ENCODE peak calls at places on chromosomes 12 and 14, in four cellular contexts. U, Y, L and J are unnamed samples.

GRCh38 chr14:68573126-68573525 is 219.7 kb downstream of the ZFP36L1 start:
- DNase-seq in U (no peak), L (no peak), Y (no peak), J (no peak)

GRCh38 chr12:38158428-38159091 is 158.0 kb upstream of the ALG10B start:
- DNase-seq in L (no peak), Y (no peak), U (no peak), J (no peak)

GRCh38 chr12:27999521-27999920 is 27.0 kb upstream of the PTHLH start:
- DNase-seq in L (no peak), U (no peak), Y (no peak), J (no peak)

GRCh38 chr12:58247633-58248032 is 306.3 kb downstream of the ATP23 start:
- DNase-seq in L (no peak), U (no peak), Y (no peak), J (peak)

GRCh38 chr14:68506645-68507405 is 286.0 kb downstream of the ZFP36L1 start:
- DNase-seq in U (peak), L (no peak), Y (no peak), J (no peak)

GRCh38 chr12:44000309-44000952 is 164.6 kb downstream of the TMEM117 start:
- DNase-seq in L (peak), U (no peak), Y (peak), J (peak)

GRCh38 chr14:55138091-55138490 is 9.0 kb downstream of the LGALS3 start:
- DNase-seq in L (no peak), Y (no peak), U (no peak), J (no peak)

GRCh38 chr12:48388430-48388829 is 37.7 kb upstream of the ZNF641 start:
- DNase-seq in L (no peak), Y (no peak), U (no peak), J (no peak)

GRCh38 chr12:96444403-96444802 is 44.2 kb upstream of the CDK17 start:
- DNase-seq in Y (no peak), L (no peak), U (no peak), J (no peak)

GRCh38 chr12:15752780-15753179 is 36.4 kb downstream of the EPS8 start:
- DNase-seq in L (no peak), U (no peak), Y (no peak), J (no peak)

GRCh38 chr12:67885370-67886169 is 103.7 kb upstream of the IFNG-AS1 start:
- DNase-seq in Y (no peak), L (no peak), U (no peak), J (no peak)

GRCh38 chr12:105100998-105101397 is 6.5 kb upstream of the WASHC4 start:
- DNase-seq in U (no peak), L (no peak), Y (no peak), J (no peak)

GRCh38 chr12:14769462-14769836 is 33.8 kb downstream of the WBP11 start:
- DNase-seq in Y (no peak), L (peak), U (no peak), J (peak)

GRCh38 chr12:81998761-81999378 is 239.7 kb upstream of the PPFIA2 start:
- DNase-seq in U (no peak), L (no peak), Y (no peak), J (no peak)

GRCh38 chr12:79402626-79403025 is 288.1 kb downstream of the PAWR start:
- DNase-seq in U (no peak), L (no peak), Y (no peak), J (no peak)

GRCh38 chr14:68986225-68986624 is 7.1 kb upstream of the ACTN1 start:
- DNase-seq in U (no peak), L (no peak), Y (no peak), J (no peak)

GRCh38 chr14:66001356-66001755 is 484.8 kb upstream of the CCDC196 start:
- DNase-seq in Y (no peak), L (no peak), U (no peak), J (no peak)

GRCh38 chr14:98741523-98741922 is 530.5 kb downstream of the BCL11B start:
- DNase-seq in U (no peak), Y (no peak), L (no peak), J (no peak)

GRCh38 chr12:61870658-61871559 is 389.3 kb upstream of the USP15 start:
- DNase-seq in U (no peak), L (no peak), Y (no peak), J (no peak)

GRCh38 chr14:103056322-103057027 is 874 bp downstream of the CDC42BPB start:
- DNase-seq in U (no peak), Y (peak), L (no peak), J (peak)

GRCh38 chr14:103057028-103057371 is 349 bp downstream of the CDC42BPB start:
- DNase-seq in U (no peak), Y (peak), L (no peak), J (peak)

GRCh38 chr14:92586001-92586947 is 72.7 kb downstream of the RIN3 start:
- DNase-seq in L (no peak), U (peak), Y (no peak), J (no peak)

GRCh38 chr12:94942663-94943062 is 60.8 kb downstream of the NDUFA12 start:
- DNase-seq in U (no peak), Y (no peak), L (no peak), J (no peak)

GRCh38 chr14:96081224-96081623 is 42.1 kb downstream of the C14orf132 start:
- DNase-seq in Y (no peak), L (no peak), U (no peak), J (no peak)

GRCh38 chr12:65857875-65858274 is 33.6 kb downstream of the HMGA2 start:
- DNase-seq in L (no peak), Y (no peak), U (no peak), J (no peak)

GRCh38 chr12:54173906-54174471 is 14.8 kb downstream of the SMUG1 start:
- DNase-seq in U (no peak), Y (no peak), L (no peak), J (no peak)

GRCh38 chr12:116002890-116003536 is 274.5 kb downstream of the MED13L start:
- DNase-seq in L (no peak), U (no peak), Y (no peak), J (no peak)

GRCh38 chr14:73728106-73729014 is 14.2 kb upstream of the PNMA1 start:
- DNase-seq in Y (peak), L (peak), U (no peak), J (peak)

GRCh38 chr12:75560167-75560566 is 48.8 kb upstream of the KRR1 start:
- DNase-seq in U (no peak), L (peak), Y (no peak), J (no peak)

GRCh38 chr12:18141583-18141982 is 51.6 kb upstream of the RERGL start:
- DNase-seq in L (no peak), U (no peak), Y (no peak), J (no peak)

GRCh38 chr14:54627718-54628345 is 60.9 kb downstream of the SAMD4A start:
- DNase-seq in Y (no peak), U (peak), L (no peak), J (no peak)

GRCh38 chr12:117857632-117858274 is 111.0 kb downstream of the KSR2 start:
- DNase-seq in Y (peak), L (peak), U (peak), J (peak)

GRCh38 chr12:5499566-5500325 is 67.8 kb downstream of the NTF3 start:
- DNase-seq in U (no peak), Y (no peak), L (no peak), J (no peak)

GRCh38 chr14:93063393-93063792 is 52.3 kb downstream of the ITPK1 start:
- DNase-seq in U (no peak), L (no peak), Y (no peak), J (no peak)

GRCh38 chr12:126784328-126784921 is 1482.5 kb upstream of the TMEM132C start:
- DNase-seq in U (no peak), Y (peak), L (peak), J (peak)

GRCh38 chr12:21583587-21583986 is 21.1 kb downstream of the GYS2 start:
- DNase-seq in L (no peak), Y (no peak), U (no peak), J (no peak)

GRCh38 chr12:89040146-89040964 is 311.9 kb downstream of the DUSP6 start:
- DNase-seq in Y (no peak), L (no peak), U (no peak), J (peak)

GRCh38 chr12:43009307-43009706 is 419.8 kb upstream of the PRICKLE1 start:
- DNase-seq in Y (no peak), L (no peak), U (no peak), J (no peak)

DNA sequence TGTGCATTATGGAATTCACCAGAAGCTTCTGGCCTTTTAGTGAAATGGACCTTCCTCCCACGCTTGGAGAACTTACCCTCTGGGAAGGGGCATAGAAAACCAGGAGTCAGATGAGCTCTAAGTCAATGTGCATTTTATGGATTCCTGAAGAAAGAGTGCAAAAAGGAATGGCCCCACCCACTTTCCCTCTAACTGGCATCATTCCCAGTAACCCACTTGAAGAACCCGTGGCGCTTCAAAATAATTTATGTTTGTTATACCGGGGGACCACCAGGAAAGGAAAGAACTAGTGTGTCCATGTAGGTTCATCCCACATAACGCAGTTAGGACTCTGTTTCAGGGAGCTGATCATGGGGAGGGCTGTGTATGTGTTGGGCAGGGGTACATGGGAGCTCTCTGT is 1153.4 kb downstream of the TMEM121 start:
- DNase-seq in L (no peak), Y (no peak), U (no peak), J (no peak)
- TF ChIP-seq SP1 in L (no peak), Y (no peak), U (no peak), J (no peak)

DNA sequence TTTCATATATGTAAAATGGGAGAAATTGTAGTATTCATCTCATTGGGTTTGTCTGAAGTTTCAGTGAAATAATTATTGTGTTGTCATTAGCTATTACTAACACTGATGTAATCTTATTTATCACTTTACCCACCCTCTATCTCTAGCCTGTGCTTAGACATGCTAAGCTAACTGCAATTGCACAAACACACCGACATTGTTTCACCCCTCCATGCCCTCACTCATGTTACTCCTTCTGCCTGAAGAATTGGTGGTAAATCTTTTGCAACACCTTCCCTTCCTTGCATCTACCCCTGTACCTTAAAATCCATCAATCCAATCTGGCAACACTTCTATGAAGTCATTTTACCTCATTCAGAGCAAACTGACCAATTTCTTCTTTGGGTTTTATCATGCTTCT is 241.5 kb downstream of the BCAT1 start:
- DNase-seq in Y (no peak), L (no peak), U (no peak), J (no peak)
- TF ChIP-seq TARDBP in Y (no peak), L (no peak), U (no peak), J (no peak)

GRCh38 chr12:1830981-1831930 is 10.9 kb downstream of the LRTM2 start:
- DNase-seq in U (no peak), L (peak), Y (peak), J (no peak)

GRCh38 chr12:1835178-1836131 is 15.1 kb downstream of the LRTM2 start:
- DNase-seq in U (no peak), L (no peak), Y (no peak), J (no peak)

GRCh38 chr12:1834186-1834925 is 14.0 kb downstream of the LRTM2 start:
- DNase-seq in Y (no peak), U (no peak), L (no peak), J (no peak)

GRCh38 chr12:1832801-1833595 is 12.6 kb downstream of the LRTM2 start:
- DNase-seq in L (no peak), Y (no peak), U (no peak), J (no peak)

GRCh38 chr12:1833596-1834028 is 13.2 kb downstream of the LRTM2 start:
- DNase-seq in Y (no peak), U (no peak), L (no peak), J (no peak)
- TF ChIP-seq SP1 in Y (no peak), U (no peak), L (no peak), J (no peak)

GRCh38 chr14:57199911-57200310 is 68.8 kb downstream of the EXOC5 start:
- DNase-seq in Y (no peak), U (no peak), L (no peak), J (no peak)
- TF ChIP-seq TARDBP in Y (no peak), U (no peak), L (no peak), J (no peak)

GRCh38 chr12:69698769-69699540 is at the start of gene BEST3:
- DNase-seq in Y (no peak), U (no peak), L (no peak), J (no peak)
- TF ChIP-seq SP1 in Y (no peak), U (no peak), L (no peak), J (no peak)

DNA sequence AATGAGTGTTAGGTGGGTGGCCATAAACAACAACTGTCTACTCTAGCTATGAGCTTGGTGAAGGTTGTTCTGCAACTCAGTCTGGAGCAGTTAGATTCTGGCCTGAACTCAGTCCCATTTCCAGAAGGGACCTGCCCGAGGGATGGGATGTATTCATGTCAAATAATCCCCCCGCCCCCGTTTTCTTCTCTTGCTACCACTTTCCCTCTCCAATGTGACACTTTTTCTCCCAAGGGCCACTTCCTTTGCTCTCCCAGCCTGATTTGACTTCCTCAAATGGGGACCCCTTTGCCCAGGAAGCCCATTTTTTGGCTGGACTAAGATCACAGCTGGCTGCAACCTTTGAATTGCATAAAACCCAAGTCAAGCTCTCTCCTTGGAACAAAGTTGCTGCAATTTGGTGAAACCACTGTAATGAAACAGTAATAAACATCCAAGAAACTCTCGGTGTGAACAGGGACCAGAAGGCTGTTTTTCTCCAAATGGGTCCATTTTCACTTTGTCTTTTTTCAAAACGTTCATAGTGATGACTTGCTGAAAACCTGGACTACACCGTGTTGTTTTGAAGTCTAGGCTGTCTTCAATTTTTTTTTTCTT is 137.2 kb upstream of the GSC start:
- DNase-seq in L (no peak), Y (no peak), U (no peak), J (no peak)
- TF ChIP-seq TARDBP in L (no peak), Y (no peak), U (no peak), J (no peak)

GRCh38 chr12:29004066-29004935 is 144.8 kb upstream of the FAR2 start:
- DNase-seq in L (no peak), U (no peak), Y (no peak), J (no peak)
- TF ChIP-seq SP1 in L (no peak), U (no peak), Y (no peak), J (no peak)

GRCh38 chr12:53096089-53096741 is 1.3 kb upstream of the IGFBP6 start:
- DNase-seq in Y (no peak), U (no peak), L (no peak), J (no peak)
- TF ChIP-seq TARDBP in Y (no peak), U (no peak), L (no peak), J (no peak)

DNA sequence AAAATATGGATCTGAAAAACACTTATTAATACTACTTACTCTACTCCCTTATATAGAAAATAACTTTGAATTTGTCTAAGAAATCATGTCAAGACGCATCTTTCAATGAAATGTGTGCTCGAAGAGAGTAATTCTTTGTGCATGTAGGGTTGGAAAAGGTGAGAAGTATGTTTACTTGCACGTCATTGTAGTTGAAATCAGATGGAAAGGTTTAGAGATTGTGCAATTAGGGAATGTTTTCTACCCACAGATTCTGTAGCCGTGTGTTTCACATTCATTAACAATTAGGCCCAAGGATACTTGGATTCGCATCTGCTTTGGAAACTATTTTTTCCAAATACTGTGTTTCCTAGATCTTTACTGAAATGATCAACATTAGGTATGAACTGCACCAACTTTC is 58.2 kb upstream of the PSMA6 start:
- DNase-seq in Y (no peak), L (no peak), U (no peak), J (no peak)
- TF ChIP-seq SP1 in Y (no peak), L (no peak), U (no peak), J (no peak)